ENCODE peak calls at places on chromosomes 11 and 22, in four cellular contexts. D, H, A and G are unnamed samples.

GRCh38 chr11:37788141-37788877 is 1190.3 kb upstream of the RAG2 start:
- DNase-seq in D (no peak), H (no peak), A (no peak), G (no peak)

GRCh38 chr11:1307998-1308744 is 1.3 kb downstream of the TOLLIP start:
- DNase-seq in D (peak; percentile 14), H (no peak), A (no peak), G (peak; percentile 89)

GRCh38 chr11:122731500-122731913 is 76.0 kb downstream of the UBASH3B start:
- DNase-seq in D (no peak), H (no peak), A (no peak), G (no peak)

GRCh38 chr22:50262460-50262911 is 1.0 kb upstream of the MAPK12 start:
- DNase-seq in D (no peak), H (no peak), A (no peak), G (no peak)

GRCh38 chr11:97622795-97623194 is 1233.0 kb downstream of the JRKL start:
- DNase-seq in D (no peak), H (no peak), A (no peak), G (no peak)

GRCh38 chr22:36003972-36004674 is 24.5 kb downstream of the RBFOX2 start:
- DNase-seq in D (no peak), H (no peak), A (no peak), G (no peak)

GRCh38 chr11:44822369-44822768 is 95.6 kb downstream of the TSPAN18 start:
- DNase-seq in D (no peak), H (no peak), A (no peak), G (no peak)

GRCh38 chr11:44624761-44625221 is 59.3 kb downstream of the CD82 start:
- DNase-seq in D (no peak), H (no peak), A (peak; percentile 23), G (no peak)

GRCh38 chr11:7575841-7576451 is 62.1 kb downstream of the PPFIBP2 start:
- DNase-seq in D (no peak), H (no peak), A (peak; percentile 85), G (peak; percentile 53)

GRCh38 chr22:40021401-40022000 is 26.7 kb downstream of the FAM83F start:
- DNase-seq in D (no peak), H (no peak), A (peak; percentile 40), G (no peak)

GRCh38 chr22:34354071-34354817 is 434.0 kb upstream of the LARGE1 start:
- DNase-seq in D (no peak), H (no peak), A (no peak), G (no peak)

GRCh38 chr22:49212466-49212865 is 615.2 kb downstream of the BRD1 start:
- DNase-seq in D (peak; percentile 1), H (peak; percentile 67), A (peak; percentile 19), G (peak; percentile 33)

GRCh38 chr11:67564230-67564629 is 19.4 kb upstream of the GSTP1 start:
- DNase-seq in D (no peak), H (no peak), A (no peak), G (no peak)

GRCh38 chr11:32023370-32023964 is 67.4 kb upstream of the RCN1 start:
- DNase-seq in D (no peak), H (no peak), A (no peak), G (no peak)

GRCh38 chr11:121300972-121301699 is 8.6 kb downstream of the SC5D start:
- DNase-seq in D (no peak), H (no peak), A (no peak), G (no peak)
- H3K27ac ChIP-seq in D (no peak overlapping the region), H (no peak overlapping the region), A (no peak overlapping the region), G (peak overlapping the region; percentile 49)

DNA sequence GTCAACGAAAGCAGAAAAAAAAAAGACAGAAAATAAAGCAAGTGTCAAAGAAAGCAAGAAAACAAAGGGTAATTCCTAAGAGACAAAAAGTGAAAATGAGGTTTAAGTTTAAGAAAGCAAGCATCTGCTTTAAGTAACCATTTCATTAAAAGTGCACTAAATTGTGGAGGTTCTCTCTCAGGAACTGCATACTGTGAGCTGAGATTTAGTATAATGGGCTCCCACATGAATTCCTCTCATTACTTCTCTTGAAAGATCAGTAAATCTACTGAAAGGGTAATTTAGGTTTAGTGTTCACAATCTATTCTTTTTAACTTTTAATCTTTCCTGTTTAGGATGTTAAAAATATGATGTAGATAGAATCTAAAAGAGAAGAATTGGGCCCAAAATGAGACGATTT is 465.3 kb upstream of the ARHGAP42 start:
- DNase-seq in D (no peak), H (no peak), A (no peak), G (no peak)
- H3K4me3 ChIP-seq in D (no peak overlapping the region), H (no peak overlapping the region), A (no peak overlapping the region), G (no peak overlapping the region)

GRCh38 chr22:44246615-44247326 is 66.0 kb downstream of the SHISAL1 start:
- DNase-seq in D (no peak), H (peak; percentile 32), A (no peak), G (no peak)

GRCh38 chr22:44247923-44248892 is 64.5 kb downstream of the SHISAL1 start:
- DNase-seq in D (no peak), H (peak; percentile 70), A (no peak), G (no peak)

GRCh38 chr22:44247346-44247745 is 65.4 kb downstream of the SHISAL1 start:
- DNase-seq in D (no peak), H (peak; percentile 49), A (no peak), G (no peak)

GRCh38 chr22:44249376-44250147 is 63.2 kb downstream of the SHISAL1 start:
- DNase-seq in D (no peak), H (peak; percentile 41), A (no peak), G (no peak)

DNA sequence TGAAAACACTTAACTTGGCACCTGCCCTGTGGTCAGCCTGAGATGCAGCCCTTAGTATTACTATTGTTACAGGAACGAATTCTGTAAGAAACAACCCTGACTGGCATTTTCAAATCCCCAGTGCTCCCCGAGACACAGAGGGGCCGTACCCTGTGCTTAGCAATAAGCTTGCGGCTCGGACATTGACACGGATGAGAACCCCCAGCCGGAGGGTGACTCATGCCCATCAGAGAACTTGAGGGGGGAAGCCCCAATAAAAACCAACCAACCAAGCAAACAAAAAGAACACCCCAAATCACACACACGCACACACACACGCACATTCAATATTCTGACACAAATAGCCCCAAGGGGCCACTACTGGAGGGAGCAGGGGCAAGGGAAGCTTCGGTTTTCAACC is 63.8 kb downstream of the SHISAL1 start:
- DNase-seq in D (no peak), H (no peak), A (no peak), G (no peak)
- TF ChIP-seq POLR2A in D (no peak), H (no peak), A (no peak), G (no peak)

GRCh38 chr11:11313426-11313825 is 39.6 kb downstream of the CSNK2A3 start:
- DNase-seq in D (no peak), H (no peak), A (no peak), G (no peak)

GRCh38 chr11:11311169-11311568 is 41.9 kb downstream of the CSNK2A3 start:
- DNase-seq in D (no peak), H (no peak), A (no peak), G (no peak)

GRCh38 chr11:11309906-11310305 is 43.1 kb downstream of the CSNK2A3 start:
- DNase-seq in D (no peak), H (no peak), A (no peak), G (no peak)

GRCh38 chr11:11313902-11314692 is 39.0 kb downstream of the CSNK2A3 start:
- DNase-seq in D (no peak), H (no peak), A (no peak), G (peak; percentile 74)

GRCh38 chr11:11312738-11313137 is 40.3 kb downstream of the CSNK2A3 start:
- DNase-seq in D (no peak), H (no peak), A (no peak), G (no peak)
- H3K27ac ChIP-seq in D (no peak overlapping the region), H (no peak overlapping the region), A (no peak overlapping the region), G (peak overlapping the region; percentile 43)

DNA sequence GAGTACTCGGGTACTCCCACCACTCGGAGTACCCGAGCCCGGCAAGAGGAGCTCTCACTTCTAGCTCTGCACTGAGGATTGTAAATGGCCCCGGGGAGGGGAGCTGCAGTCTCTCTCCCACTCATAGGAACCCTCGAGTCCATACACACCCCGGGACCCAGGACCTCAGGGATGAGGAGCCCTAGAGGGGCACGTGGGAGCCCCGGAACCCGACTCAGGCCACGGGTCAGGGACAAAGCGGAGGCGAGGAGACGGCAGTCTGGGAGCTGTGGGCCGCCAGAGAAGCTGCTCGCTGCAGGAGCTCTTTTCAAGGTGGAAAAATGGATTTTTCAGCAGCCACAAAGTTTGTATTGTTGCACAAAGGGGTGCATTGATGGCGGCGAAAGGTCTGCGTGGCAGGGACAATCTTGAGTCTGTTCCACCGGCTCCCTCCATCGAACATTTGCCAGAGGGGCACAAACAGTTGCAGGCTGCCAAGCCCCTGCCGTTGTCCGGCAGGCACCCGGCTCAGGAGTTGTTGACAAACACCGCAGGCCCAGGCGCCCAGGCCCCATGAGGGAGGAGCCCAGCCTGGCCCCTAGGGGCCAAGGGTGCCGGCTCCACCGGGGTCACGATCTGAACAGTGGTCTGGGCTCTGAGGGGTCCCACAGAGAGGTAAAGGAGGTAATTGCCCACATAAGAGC is 5.7 kb upstream of the FLI1 start:
- DNase-seq in D (no peak), H (no peak), A (peak; percentile 39), G (no peak)
- H3K4me3 ChIP-seq in D (no peak overlapping the region), H (no peak overlapping the region), A (no peak overlapping the region), G (no peak overlapping the region)

GRCh38 chr11:118401151-118401879 is at the start of gene ATP5MG:
- DNase-seq in D (peak; percentile 87), H (peak; percentile 94), A (peak; percentile 87), G (peak; percentile 92)
- TF ChIP-seq POLR2A in D (peak; percentile 28), H (no peak), A (no peak), G (peak; percentile 62)

GRCh38 chr11:106176817-106177216 is 99.4 kb downstream of the AASDHPPT start:
- DNase-seq in D (no peak), H (no peak), A (no peak), G (no peak)

GRCh38 chr11:106179048-106179447 is 101.6 kb downstream of the AASDHPPT start:
- DNase-seq in D (no peak), H (no peak), A (no peak), G (no peak)

GRCh38 chr11:106178361-106178760 is 100.9 kb downstream of the AASDHPPT start:
- DNase-seq in D (no peak), H (no peak), A (no peak), G (no peak)

GRCh38 chr11:106173291-106173690 is 95.8 kb downstream of the AASDHPPT start:
- DNase-seq in D (no peak), H (no peak), A (no peak), G (no peak)

DNA sequence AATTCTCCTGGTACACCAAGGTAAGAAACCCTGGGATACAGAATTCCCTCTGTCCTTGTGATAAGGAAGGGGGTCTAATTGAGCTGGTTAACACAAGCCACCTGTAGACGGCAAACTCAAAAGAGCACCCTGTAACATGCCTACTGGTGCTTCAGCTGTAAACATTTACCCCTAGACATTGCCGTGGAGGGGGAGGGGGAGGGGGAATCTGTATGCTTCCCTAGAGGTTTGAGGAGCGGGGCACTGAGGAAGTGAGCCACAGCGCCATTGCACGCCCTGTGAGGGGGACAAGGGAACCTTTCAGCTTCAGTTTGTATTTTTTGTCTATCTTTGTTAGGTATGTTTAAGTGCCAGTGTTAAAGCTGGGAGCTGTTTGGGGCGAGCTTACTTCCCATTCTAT is 99.8 kb downstream of the AASDHPPT start:
- DNase-seq in D (no peak), H (no peak), A (no peak), G (no peak)
- H3K27ac ChIP-seq in D (no peak overlapping the region), H (no peak overlapping the region), A (no peak overlapping the region), G (no peak overlapping the region)